ENCODE peak calls at places on chromosomes 11 and 22, in four cellular contexts. K, E, P and X are unnamed samples. For H3K27me3, the result is how much of the 10 kb centered on the place peaks cover.

GRCh38 chr11:43947003-43947500 is 4.6 kb downstream of the C11orf96 start:
- DNase-seq in K (no peak), E (peak), P (no peak), X (no peak)

GRCh38 chr11:86499723-86500129 is 125.0 kb downstream of the CCDC81 start:
- DNase-seq in K (no peak), E (no peak), P (no peak), X (no peak)

GRCh38 chr11:22130462-22131053 is 62.3 kb upstream of the ANO5 start:
- DNase-seq in K (no peak), E (no peak), P (no peak), X (no peak)

GRCh38 chr11:94504689-94505293 is 7.5 kb upstream of the C11orf97 start:
- DNase-seq in K (no peak), E (no peak), P (no peak), X (no peak)

GRCh38 chr11:1072116-1072820 is 2.4 kb upstream of the MUC2 start:
- DNase-seq in K (no peak), E (no peak), P (peak), X (no peak)

GRCh38 chr11:95853138-95853537 is 62.8 kb downstream of the CEP57 start:
- DNase-seq in K (no peak), E (no peak), P (no peak), X (no peak)

GRCh38 chr11:34750692-34751405 is 130.0 kb downstream of the EHF start:
- DNase-seq in K (no peak), E (no peak), P (no peak), X (no peak)

GRCh38 chr11:117950320-117950719 is 21.1 kb upstream of the TMPRSS13 start:
- DNase-seq in K (peak), E (peak), P (no peak), X (no peak)

GRCh38 chr11:116193321-116194114 is 579.3 kb downstream of the BUD13 start:
- DNase-seq in K (no peak), E (peak), P (no peak), X (no peak)

GRCh38 chr22:26599505-26599904 is 9.6 kb upstream of the TPST2 start:
- DNase-seq in K (no peak), E (no peak), P (no peak), X (no peak)

GRCh38 chr11:67248653-67249052 is 17.6 kb upstream of the GRK2 start:
- DNase-seq in K (no peak), E (no peak), P (peak), X (no peak)

GRCh38 chr11:130087294-130087926 is 17.7 kb downstream of the APLP2 start:
- DNase-seq in K (no peak), E (no peak), P (no peak), X (no peak)

GRCh38 chr11:129427376-129427775 is 51.7 kb downstream of the BARX2 start:
- DNase-seq in K (no peak), E (no peak), P (no peak), X (no peak)

GRCh38 chr11:28537822-28538221 is 429.6 kb downstream of the METTL15 start:
- DNase-seq in K (no peak), E (no peak), P (no peak), X (no peak)

GRCh38 chr22:17135153-17135760 is 14.1 kb upstream of the TMEM121B start:
- DNase-seq in K (no peak), E (no peak), P (no peak), X (no peak)

GRCh38 chr11:71962428-71963038 is 33.7 kb downstream of the RNF121 start:
- DNase-seq in K (no peak), E (no peak), P (no peak), X (peak)

GRCh38 chr11:2300936-2301630 is 635 bp downstream of the C11orf21 start:
- DNase-seq in K (peak), E (no peak), P (no peak), X (no peak)

GRCh38 chr22:20206709-20207215 is 55.9 kb upstream of the CCDC188 start:
- DNase-seq in K (peak), E (peak), P (no peak), X (peak)

GRCh38 chr11:124798991-124799383 is 1.2 kb downstream of the MSANTD2 start:
- DNase-seq in K (peak), E (peak), P (no peak), X (no peak)

GRCh38 chr11:117232911-117233409 is 489 bp downstream of the RNF214 start:
- DNase-seq in K (no peak), E (peak), P (peak), X (peak)

GRCh38 chr11:46367244-46367915 is 14.1 kb upstream of the MDK start:
- DNase-seq in K (peak), E (peak), P (peak), X (peak)

GRCh38 chr11:117582491-117582890 is 214.5 kb downstream of the DSCAML1 start:
- DNase-seq in K (no peak), E (no peak), P (no peak), X (no peak)

GRCh38 chr11:35088676-35089075 is 50.3 kb upstream of the CD44 start:
- DNase-seq in K (no peak), E (no peak), P (no peak), X (no peak)

GRCh38 chr22:37138879-37139561 is 10.7 kb downstream of the IL2RB start:
- DNase-seq in K (no peak), E (no peak), P (no peak), X (no peak)

GRCh38 chr11:45885274-45885920 is at the start of gene MAPK8IP1:
- DNase-seq in K (peak), E (peak), P (peak), X (peak)

GRCh38 chr11:134675983-134676382 is 263.9 kb upstream of the B3GAT1 start:
- DNase-seq in K (no peak), E (no peak), P (no peak), X (no peak)

GRCh38 chr11:88179966-88180629 is 4.9 kb upstream of the RAB38 start:
- DNase-seq in K (no peak), E (no peak), P (no peak), X (peak)

GRCh38 chr22:27588273-27588672 is 213.3 kb downstream of the MN1 start:
- DNase-seq in K (no peak), E (no peak), P (no peak), X (no peak)

GRCh38 chr11:1782831-1783724 is 19.4 kb upstream of the CTSD start:
- DNase-seq in K (no peak), E (no peak), P (no peak), X (no peak)

GRCh38 chr11:2877474-2877873 is 8.1 kb downstream of the CDKN1C start:
- DNase-seq in K (no peak), E (no peak), P (no peak), X (no peak)

GRCh38 chr11:102226702-102227101 is 90.6 kb upstream of the BIRC3 start:
- DNase-seq in K (no peak), E (no peak), P (no peak), X (no peak)

GRCh38 chr11:123426766-123427165 is 3.3 kb upstream of the GRAMD1B start:
- DNase-seq in K (no peak), E (no peak), P (no peak), X (no peak)

GRCh38 chr22:19522881-19523239 is 1.4 kb downstream of the CLDN5 start:
- DNase-seq in K (no peak), E (no peak), P (no peak), X (no peak)

GRCh38 chr22:38454361-38455062 is 487 bp downstream of the KCNJ4 start:
- DNase-seq in K (no peak), E (peak), P (no peak), X (peak)

GRCh38 chr11:64455436-64456261 is 96.7 kb downstream of the RPS6KA4 start:
- DNase-seq in K (no peak), E (no peak), P (no peak), X (no peak)
- H3K27me3 ChIP-seq in K (under half), E (under half), P (under half), X (under half)

DNA sequence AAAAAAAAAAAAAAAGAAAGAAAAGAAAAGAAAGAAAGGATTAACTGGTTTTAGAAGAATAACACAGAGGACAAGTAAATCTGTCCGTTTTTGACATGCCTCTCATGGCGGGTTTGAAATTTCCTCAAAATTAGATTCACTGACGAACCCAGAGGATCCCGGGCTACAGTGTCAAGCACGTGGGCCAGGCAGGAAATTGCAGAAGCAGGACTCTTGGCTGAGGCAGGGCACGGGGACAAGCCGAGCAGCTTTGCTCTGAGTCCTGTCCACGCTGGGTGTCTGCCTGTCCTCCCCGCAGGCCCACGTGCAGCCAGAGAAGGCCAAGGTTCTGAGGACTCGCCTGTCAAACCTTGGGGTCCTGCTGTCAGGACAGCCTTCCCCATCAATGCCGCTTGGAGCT is 24.7 kb downstream of the GAL start:
- DNase-seq in K (no peak), E (no peak), P (no peak), X (no peak)
- H3K4me3 ChIP-seq in K (no peak), E (no peak), P (no peak), X (no peak)

GRCh38 chr11:63017306-63017974 is 1.8 kb upstream of the SLC22A8 start:
- DNase-seq in K (no peak), E (peak), P (no peak), X (no peak)
- TF ChIP-seq CTCF in K (no peak), E (no peak), P (no peak), X (no peak)

GRCh38 chr11:70614034-70614681 is 215.8 kb downstream of the CTTN start:
- DNase-seq in K (no peak), E (no peak), P (no peak), X (no peak)
- H3K27me3 ChIP-seq in K (under half), E (under half), P (under half), X (under half)

DNA sequence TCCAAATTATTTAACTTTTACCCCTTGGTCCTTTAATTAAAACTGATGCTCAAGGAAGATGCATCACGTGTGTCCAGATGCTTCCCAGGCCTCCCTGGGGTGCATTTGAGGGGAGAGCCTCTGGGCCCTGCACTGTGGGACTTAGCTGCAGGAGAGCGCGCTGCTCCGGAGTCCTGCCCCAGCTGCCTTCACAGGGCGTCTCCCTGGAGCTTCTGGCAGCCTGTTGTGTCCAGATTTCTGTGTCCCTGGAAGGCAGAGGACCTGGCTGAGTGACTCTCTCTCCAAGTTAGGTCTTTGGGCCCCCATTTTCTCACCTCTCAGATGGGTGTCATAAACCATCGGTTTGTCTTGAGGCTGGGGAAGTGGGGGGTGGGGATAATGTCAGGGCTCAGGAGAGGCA is 3.0 kb downstream of the ARHGAP8 start:
- DNase-seq in K (no peak), E (no peak), P (no peak), X (no peak)
- H3K4me3 ChIP-seq in K (no peak), E (no peak), P (no peak), X (no peak)

GRCh38 chr11:14378171-14378570 is 19.2 kb upstream of the RRAS2 start:
- DNase-seq in K (no peak), E (no peak), P (no peak), X (no peak)

GRCh38 chr11:14381968-14382367 is 23.0 kb upstream of the RRAS2 start:
- DNase-seq in K (no peak), E (no peak), P (no peak), X (no peak)

GRCh38 chr11:14380125-14380936 is 21.3 kb upstream of the RRAS2 start:
- DNase-seq in K (no peak), E (no peak), P (no peak), X (no peak)

GRCh38 chr11:14384338-14384737 is 25.4 kb upstream of the RRAS2 start:
- DNase-seq in K (no peak), E (no peak), P (no peak), X (no peak)

DNA sequence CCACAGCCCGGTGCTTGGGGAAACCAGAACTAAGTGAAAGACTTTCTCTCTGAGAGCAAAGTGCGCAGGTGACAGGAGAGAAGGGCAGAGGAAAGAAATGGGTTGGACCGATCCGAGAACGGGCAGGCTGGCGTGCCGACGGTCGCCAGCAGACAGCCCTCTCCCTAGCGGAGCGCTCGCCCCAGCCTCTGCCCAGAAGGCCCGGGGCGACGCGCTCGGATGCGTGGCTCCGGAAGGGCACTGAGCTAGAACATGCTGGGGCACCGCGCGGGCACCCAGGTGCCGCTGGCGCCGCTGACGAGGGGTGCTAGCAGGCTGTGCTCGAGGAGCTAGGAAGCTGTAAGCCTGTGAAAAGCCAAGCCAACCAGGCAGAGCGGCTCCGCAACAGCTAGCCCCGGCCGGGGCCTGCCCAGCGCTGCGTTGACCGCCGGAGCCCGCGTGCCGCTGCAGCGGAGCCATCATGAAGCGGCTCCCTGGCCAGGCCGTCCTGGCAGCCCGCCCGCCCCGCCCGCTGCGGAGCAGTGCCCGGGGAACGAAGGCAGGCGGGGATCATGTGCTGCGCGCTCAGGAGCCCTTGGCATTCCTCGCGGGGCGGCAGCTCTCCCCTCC is 22.1 kb upstream of the RRAS2 start:
- DNase-seq in K (peak), E (peak), P (peak), X (peak)
- TF ChIP-seq CTCF in K (peak), E (no peak), P (peak), X (no peak)

GRCh38 chr22:46053563-46054090 is 76.7 kb upstream of the WNT7B start:
- DNase-seq in K (peak), E (no peak), P (peak), X (peak)
- H3K27me3 ChIP-seq in K (under half), E (under half), P (under half), X (under half)

GRCh38 chr11:6824461-6824860 is 21.0 kb upstream of the OR10A5 start:
- DNase-seq in K (no peak), E (no peak), P (no peak), X (no peak)

GRCh38 chr11:6828103-6828502 is 17.4 kb upstream of the OR10A5 start:
- DNase-seq in K (no peak), E (no peak), P (no peak), X (no peak)

DNA sequence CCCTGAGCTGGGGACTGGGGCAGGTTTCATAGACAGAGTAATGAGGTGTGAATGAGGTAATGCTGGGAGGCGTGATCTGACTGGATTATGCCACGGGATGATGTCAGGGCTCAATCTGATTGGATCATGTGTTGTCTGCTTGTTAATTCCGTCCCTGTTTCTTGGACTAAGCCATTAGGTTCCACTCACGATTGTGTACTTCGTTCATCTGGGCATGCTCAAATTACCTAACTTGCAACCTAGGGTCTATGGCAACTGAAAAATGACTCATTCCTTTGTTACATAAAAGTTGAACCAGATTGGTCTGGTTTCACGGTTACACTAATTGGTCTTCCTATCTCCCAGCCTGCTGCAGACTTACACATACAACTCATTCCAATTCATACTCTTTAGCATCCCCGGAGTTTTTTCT is 20.1 kb upstream of the OR10A5 start:
- DNase-seq in K (no peak), E (no peak), P (no peak), X (no peak)
- H3K4me3 ChIP-seq in K (no peak), E (no peak), P (no peak), X (no peak)